ENCODE peak calls at places on chromosomes 5 and 9, in four cellular contexts. P is GM12878, U is H1, V is HepG2. E is an unnamed sample.
A peak's percentile ranks its signal among the peaks of the same experiment; 100 is the strongest.

GRCh38 chr9:135219676-135220600 is 132.5 kb downstream of the OLFM1 start:
- DNase-seq in P (no peak), U (no peak), V (no peak), E (no peak)

GRCh38 chr9:114849450-114849849 is 43.6 kb upstream of the TNFSF15 start:
- DNase-seq in P (no peak), U (no peak), V (no peak), E (no peak)

GRCh38 chr5:102753889-102754498 is 1.1 kb upstream of the PAM start:
- DNase-seq in P (no peak), U (no peak), V (no peak), E (no peak)

GRCh38 chr5:169054506-169054905 is 246.4 kb downstream of the SLIT3 start:
- DNase-seq in P (no peak), U (no peak), V (no peak), E (no peak)

GRCh38 chr9:15824310-15824709 is 271.5 kb downstream of the CCDC171 start:
- DNase-seq in P (no peak), U (no peak), V (peak; percentile 28), E (peak; percentile 20)

GRCh38 chr5:79746645-79747044 is 57.0 kb downstream of the CMYA5 start:
- DNase-seq in P (no peak), U (no peak), V (no peak), E (no peak)

GRCh38 chr5:134086943-134087305 is 27.6 kb upstream of the TCF7 start:
- DNase-seq in P (no peak), U (no peak), V (no peak), E (no peak)

GRCh38 chr5:14440598-14441401 is 140.8 kb upstream of the OTULINL start:
- DNase-seq in P (no peak), U (no peak), V (no peak), E (no peak)

GRCh38 chr9:125161284-125161918 is 18.1 kb upstream of the SCAI start:
- DNase-seq in P (no peak), U (no peak), V (no peak), E (no peak)

GRCh38 chr5:127863610-127864395 is 160.6 kb downstream of the CCDC192 start:
- DNase-seq in P (no peak), U (no peak), V (no peak), E (no peak)

GRCh38 chr9:5122116-5122515 is 63.3 kb downstream of the INSL6 start:
- DNase-seq in P (no peak), U (no peak), V (no peak), E (no peak)

GRCh38 chr9:93698140-93698908 is 121.9 kb downstream of the PHF2 start:
- DNase-seq in P (no peak), U (no peak), V (no peak), E (no peak)

GRCh38 chr5:59430066-59430702 is 463.3 kb downstream of the PDE4D start:
- DNase-seq in P (no peak), U (no peak), V (no peak), E (no peak)

GRCh38 chr9:107142430-107142829 is 140.6 kb upstream of the RAD23B start:
- DNase-seq in P (no peak), U (no peak), V (no peak), E (no peak)

GRCh38 chr9:136316896-136317676 is 10.3 kb upstream of the GPSM1 start:
- DNase-seq in P (no peak), U (no peak), V (no peak), E (no peak)

GRCh38 chr9:114504341-114505186 is 709 bp downstream of the WHRN start:
- DNase-seq in P (no peak), U (no peak), V (no peak), E (no peak)

GRCh38 chr9:98516205-98516896 is 192.4 kb downstream of the GABBR2 start:
- DNase-seq in P (no peak), U (no peak), V (no peak), E (no peak)

GRCh38 chr5:100841358-100842076 is 61.6 kb downstream of the ST8SIA4 start:
- DNase-seq in P (no peak), U (no peak), V (no peak), E (no peak)

GRCh38 chr9:134486127-134486995 is 155.2 kb upstream of the COL5A1 start:
- DNase-seq in P (no peak), U (no peak), V (no peak), E (no peak)

GRCh38 chr9:114804504-114804903 is 1.3 kb downstream of the TNFSF15 start:
- DNase-seq in P (no peak), U (no peak), V (peak; percentile 50), E (no peak)

GRCh38 chr5:145797336-145797735 is 37.8 kb downstream of the PRELID2 start:
- DNase-seq in P (no peak), U (no peak), V (no peak), E (no peak)

GRCh38 chr5:33008751-33009418 is 297.8 kb downstream of the NPR3 start:
- DNase-seq in P (no peak), U (peak; percentile 33), V (no peak), E (peak; percentile 20)

GRCh38 chr9:90044263-90044662 is 439.5 kb downstream of the GADD45G start:
- DNase-seq in P (no peak), U (no peak), V (no peak), E (no peak)

GRCh38 chr5:128284236-128284635 is 200.7 kb downstream of the SLC12A2 start:
- DNase-seq in P (no peak), U (no peak), V (no peak), E (no peak)

GRCh38 chr5:131794596-131794995 is 2.2 kb downstream of the FNIP1 start:
- DNase-seq in P (no peak), U (no peak), V (no peak), E (no peak)

GRCh38 chr5:181167814-181168488 is 20.6 kb downstream of the OR2V2 start:
- DNase-seq in P (no peak), U (peak; percentile 72), V (no peak), E (no peak)

GRCh38 chr5:109936091-109936490 is 246.4 kb downstream of the MAN2A1 start:
- DNase-seq in P (no peak), U (no peak), V (no peak), E (no peak)

GRCh38 chr9:13732290-13732689 is 452.8 kb upstream of the MPDZ start:
- DNase-seq in P (no peak), U (no peak), V (no peak), E (no peak)
- TF ChIP-seq ZNF274 in P (no peak), U (no peak), V (no peak), E (no peak)

DNA sequence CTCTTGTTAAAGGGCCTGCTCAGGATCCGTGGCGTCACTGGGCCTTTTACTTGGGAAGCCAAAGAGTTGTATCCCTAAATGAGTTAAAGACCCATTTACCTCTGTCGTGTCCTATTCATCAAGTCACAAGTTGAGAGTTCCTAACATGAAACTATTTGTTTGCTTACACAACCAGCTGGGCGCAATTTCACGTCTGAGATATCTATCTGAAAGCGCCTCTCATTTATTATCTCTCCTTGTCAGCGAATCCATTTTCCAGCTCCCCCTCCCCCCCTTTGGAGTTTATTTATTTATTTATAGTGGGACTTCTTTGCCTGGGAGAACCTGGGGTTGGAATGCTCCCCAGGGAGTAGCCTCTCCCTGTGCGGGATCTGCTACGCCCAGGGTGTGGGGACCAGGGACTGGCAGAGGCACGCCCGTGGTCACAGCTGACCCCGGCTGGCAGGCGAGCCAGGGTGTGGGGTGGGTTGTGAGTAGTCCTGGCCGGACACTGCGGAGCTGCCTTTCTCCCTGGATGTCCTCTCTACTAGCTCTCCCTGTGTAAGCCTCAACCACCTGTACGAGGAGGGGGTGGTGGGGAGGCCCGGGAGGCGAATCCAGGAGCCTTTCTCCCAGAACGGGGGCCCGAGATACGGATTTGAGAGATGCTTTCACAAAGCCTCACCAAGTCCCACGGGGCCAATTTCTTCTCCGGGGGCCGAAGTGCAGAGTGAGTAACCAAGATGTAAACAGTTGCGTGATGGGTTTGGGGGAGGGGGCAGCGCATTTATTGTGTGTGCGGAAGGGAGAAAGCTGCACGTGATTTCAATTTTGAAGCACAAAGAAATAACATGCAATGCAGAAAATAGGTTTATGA is 15.3 kb downstream of the NR2F1 start:
- DNase-seq in P (no peak), U (no peak), V (no peak), E (no peak)
- H3K27me3 ChIP-seq in P (peaks cover 26% of the 10 kb centered on the region), U (peaks cover 93% of the 10 kb centered on the region), V (peaks cover 19% of the 10 kb centered on the region), E (peaks cover 100% of the 10 kb centered on the region)

GRCh38 chr9:121395558-121395957 is 25.5 kb upstream of the STOM start:
- DNase-seq in P (no peak), U (no peak), V (no peak), E (no peak)

GRCh38 chr9:121399883-121400607 is 30.0 kb upstream of the STOM start:
- DNase-seq in P (peak; percentile 26), U (no peak), V (peak; percentile 69), E (peak; percentile 58)

GRCh38 chr9:121399126-121399882 is 29.3 kb upstream of the STOM start:
- DNase-seq in P (no peak), U (no peak), V (no peak), E (no peak)

GRCh38 chr9:121394292-121394691 is 24.2 kb upstream of the STOM start:
- DNase-seq in P (no peak), U (no peak), V (no peak), E (no peak)

GRCh38 chr9:121398374-121398773 is 28.3 kb upstream of the STOM start:
- DNase-seq in P (no peak), U (no peak), V (peak; percentile 5), E (no peak)
- TF ChIP-seq SUZ12 in P (no peak), U (no peak), V (no peak), E (no peak)

GRCh38 chr9:129798973-129799372 is 4.0 kb upstream of the TOR1B start:
- DNase-seq in P (no peak), U (no peak), V (peak; percentile 31), E (no peak)

GRCh38 chr9:129801504-129801903 is 1.5 kb upstream of the TOR1B start:
- DNase-seq in P (no peak), U (no peak), V (no peak), E (no peak)

GRCh38 chr9:129806126-129806525 is 3.1 kb downstream of the TOR1B start:
- DNase-seq in P (no peak), U (no peak), V (no peak), E (no peak)

GRCh38 chr9:129802833-129803678 is at the start of gene TOR1B:
- DNase-seq in P (peak; percentile 80), U (peak; percentile 77), V (peak; percentile 86), E (peak; percentile 95)

DNA sequence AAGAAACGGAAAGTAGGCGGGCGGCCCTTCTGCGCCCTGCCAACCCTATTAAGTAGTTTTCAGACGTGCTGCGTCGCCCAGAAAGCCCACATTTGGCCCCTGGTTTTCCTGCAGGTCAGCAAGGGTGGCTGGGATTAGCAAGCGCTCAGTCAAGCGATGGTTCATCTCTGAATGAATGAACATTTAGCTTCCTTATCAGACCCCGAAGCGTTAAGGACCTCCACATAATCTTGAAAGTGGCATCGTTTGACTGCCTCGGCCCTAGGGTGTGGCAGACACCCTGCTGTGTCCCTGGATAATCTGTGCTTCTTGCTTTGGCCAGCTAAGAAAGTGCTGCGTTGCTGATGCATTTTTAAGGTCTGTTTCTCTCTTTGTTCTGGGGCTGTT is 688 bp downstream of the TOR1B start:
- DNase-seq in P (no peak), U (no peak), V (no peak), E (no peak)
- TF ChIP-seq ZNF274 in P (no peak), U (no peak), V (no peak), E (no peak)